ENCODE peak calls at places on chromosomes 12 and 14, in four cellular contexts. One of them, this sample, is unnamed.

GRCh38 chr12:22856120-22856699 is 231.2 kb downstream of the ETNK1 start:
- DNase-seq in AG09309: peak
- DNase-seq in stomach: no peak
- DNase-seq in CD4-positive, alpha-beta memory T cell: no peak
- DNase-seq in this sample: peak

GRCh38 chr14:89544636-89545301 is 127.7 kb upstream of the FOXN3 start:
- DNase-seq in AG09309: no peak
- DNase-seq in stomach: no peak
- DNase-seq in CD4-positive, alpha-beta memory T cell: no peak
- DNase-seq in this sample: no peak

GRCh38 chr12:12442548-12443071 is 85.7 kb downstream of the BORCS5 start:
- DNase-seq in AG09309: no peak
- DNase-seq in stomach: no peak
- DNase-seq in CD4-positive, alpha-beta memory T cell: no peak
- DNase-seq in this sample: peak

GRCh38 chr14:98136420-98136819 is 1135.6 kb downstream of the BCL11B start:
- DNase-seq in AG09309: no peak
- DNase-seq in stomach: no peak
- DNase-seq in CD4-positive, alpha-beta memory T cell: no peak
- DNase-seq in this sample: no peak

GRCh38 chr14:74085047-74085637 is 386 bp downstream of the LIN52 start:
- DNase-seq in AG09309: no peak
- DNase-seq in stomach: no peak
- DNase-seq in CD4-positive, alpha-beta memory T cell: no peak
- DNase-seq in this sample: no peak

GRCh38 chr12:75361408-75361807 is 26.9 kb downstream of the GLIPR1L1 start:
- DNase-seq in AG09309: no peak
- DNase-seq in stomach: no peak
- DNase-seq in CD4-positive, alpha-beta memory T cell: no peak
- DNase-seq in this sample: no peak

GRCh38 chr14:92105073-92105844 is 1.1 kb downstream of the ATXN3 start:
- DNase-seq in AG09309: no peak
- DNase-seq in stomach: no peak
- DNase-seq in CD4-positive, alpha-beta memory T cell: no peak
- DNase-seq in this sample: peak

GRCh38 chr14:86462193-86462592 is 932.2 kb downstream of the FLRT2 start:
- DNase-seq in AG09309: no peak
- DNase-seq in stomach: no peak
- DNase-seq in CD4-positive, alpha-beta memory T cell: peak
- DNase-seq in this sample: no peak

GRCh38 chr12:1613860-1614259 is 15.2 kb upstream of the WNT5B start:
- DNase-seq in AG09309: no peak
- DNase-seq in stomach: no peak
- DNase-seq in CD4-positive, alpha-beta memory T cell: no peak
- DNase-seq in this sample: no peak

GRCh38 chr12:62291888-62292760 is 31.9 kb downstream of the USP15 start:
- DNase-seq in AG09309: no peak
- DNase-seq in stomach: no peak
- DNase-seq in CD4-positive, alpha-beta memory T cell: no peak
- DNase-seq in this sample: no peak

GRCh38 chr12:39095636-39096330 is 190.4 kb upstream of the CPNE8 start:
- DNase-seq in AG09309: no peak
- DNase-seq in stomach: no peak
- DNase-seq in CD4-positive, alpha-beta memory T cell: no peak
- DNase-seq in this sample: no peak

GRCh38 chr14:55641954-55642353 is 61.9 kb downstream of the KTN1 start:
- DNase-seq in AG09309: no peak
- DNase-seq in stomach: no peak
- DNase-seq in CD4-positive, alpha-beta memory T cell: no peak
- DNase-seq in this sample: no peak

GRCh38 chr12:29744365-29744764 is 39.4 kb downstream of the TMTC1 start:
- DNase-seq in AG09309: no peak
- DNase-seq in stomach: no peak
- DNase-seq in CD4-positive, alpha-beta memory T cell: no peak
- DNase-seq in this sample: no peak

GRCh38 chr12:10641735-10642500 is 28.5 kb upstream of the MAGOHB start:
- DNase-seq in AG09309: no peak
- DNase-seq in stomach: no peak
- DNase-seq in CD4-positive, alpha-beta memory T cell: no peak
- DNase-seq in this sample: peak

GRCh38 chr12:117114784-117115183 is 15.6 kb upstream of the TESC start:
- DNase-seq in AG09309: no peak
- DNase-seq in stomach: peak
- DNase-seq in CD4-positive, alpha-beta memory T cell: no peak
- DNase-seq in this sample: no peak
- H3K4me3 ChIP-seq in AG09309: no peak
- H3K4me3 ChIP-seq in stomach: no peak
- H3K4me3 ChIP-seq in CD4-positive, alpha-beta memory T cell: no peak
- H3K4me3 ChIP-seq in this sample: no peak

GRCh38 chr12:27191531-27191930 is 52.6 kb upstream of the STK38L start:
- DNase-seq in AG09309: no peak
- DNase-seq in stomach: no peak
- DNase-seq in CD4-positive, alpha-beta memory T cell: no peak
- DNase-seq in this sample: no peak
- H3K4me3 ChIP-seq in AG09309: no peak
- H3K4me3 ChIP-seq in stomach: no peak
- H3K4me3 ChIP-seq in CD4-positive, alpha-beta memory T cell: no peak
- H3K4me3 ChIP-seq in this sample: no peak

GRCh38 chr14:106845286-106846087 is 1319.1 kb downstream of the TMEM121 start:
- DNase-seq in AG09309: no peak
- DNase-seq in stomach: peak
- DNase-seq in CD4-positive, alpha-beta memory T cell: peak
- DNase-seq in this sample: no peak

GRCh38 chr14:106843376-106843775 is 1317.0 kb downstream of the TMEM121 start:
- DNase-seq in AG09309: no peak
- DNase-seq in stomach: no peak
- DNase-seq in CD4-positive, alpha-beta memory T cell: peak
- DNase-seq in this sample: no peak

GRCh38 chr14:106843951-106844483 is 1317.6 kb downstream of the TMEM121 start:
- DNase-seq in AG09309: no peak
- DNase-seq in stomach: peak
- DNase-seq in CD4-positive, alpha-beta memory T cell: peak
- DNase-seq in this sample: no peak

GRCh38 chr14:106846218-106846617 is 1319.8 kb downstream of the TMEM121 start:
- DNase-seq in AG09309: no peak
- DNase-seq in stomach: no peak
- DNase-seq in CD4-positive, alpha-beta memory T cell: no peak
- DNase-seq in this sample: no peak

GRCh38 chr14:106844608-106845285 is 1318.4 kb downstream of the TMEM121 start:
- DNase-seq in AG09309: no peak
- DNase-seq in stomach: peak
- DNase-seq in CD4-positive, alpha-beta memory T cell: peak
- DNase-seq in this sample: no peak
- H3K4me3 ChIP-seq in AG09309: peak
- H3K4me3 ChIP-seq in stomach: peak
- H3K4me3 ChIP-seq in CD4-positive, alpha-beta memory T cell: peak
- H3K4me3 ChIP-seq in this sample: no peak

GRCh38 chr14:93996130-93996695 is 888 bp upstream of the CCDC197 start:
- DNase-seq in AG09309: no peak
- DNase-seq in stomach: no peak
- DNase-seq in CD4-positive, alpha-beta memory T cell: no peak
- DNase-seq in this sample: no peak
- H3K4me3 ChIP-seq in AG09309: no peak
- H3K4me3 ChIP-seq in stomach: no peak
- H3K4me3 ChIP-seq in CD4-positive, alpha-beta memory T cell: no peak
- H3K4me3 ChIP-seq in this sample: no peak

DNA sequence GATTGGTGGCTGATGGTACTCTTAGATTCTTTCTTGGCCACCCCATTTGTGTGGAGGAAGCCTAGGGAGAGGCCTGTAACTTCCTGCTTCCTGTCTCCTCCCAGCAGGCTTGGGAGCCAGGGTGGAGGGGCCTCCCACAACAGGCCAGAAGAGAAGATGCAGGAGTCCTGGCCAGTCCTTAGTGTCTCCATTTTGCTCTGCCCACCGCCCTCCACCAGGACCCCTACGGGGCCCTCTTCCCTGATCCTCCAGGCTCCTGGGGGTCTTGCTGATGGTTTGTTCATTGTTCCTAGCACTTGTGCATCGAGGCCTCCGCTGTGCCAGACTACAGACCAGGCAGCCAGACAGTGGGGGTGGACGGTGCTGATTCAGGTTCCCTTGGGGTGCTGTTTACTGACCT is 6.8 kb downstream of the TSPAN9 start:
- DNase-seq in AG09309: no peak
- DNase-seq in stomach: no peak
- DNase-seq in CD4-positive, alpha-beta memory T cell: no peak
- DNase-seq in this sample: no peak
- H3K4me3 ChIP-seq in AG09309: no peak
- H3K4me3 ChIP-seq in stomach: no peak
- H3K4me3 ChIP-seq in CD4-positive, alpha-beta memory T cell: no peak
- H3K4me3 ChIP-seq in this sample: no peak

GRCh38 chr14:104291123-104292000 is 153.0 kb downstream of the KIF26A start:
- DNase-seq in AG09309: no peak
- DNase-seq in stomach: no peak
- DNase-seq in CD4-positive, alpha-beta memory T cell: no peak
- DNase-seq in this sample: no peak
- H3K4me3 ChIP-seq in AG09309: no peak
- H3K4me3 ChIP-seq in stomach: no peak
- H3K4me3 ChIP-seq in CD4-positive, alpha-beta memory T cell: no peak
- H3K4me3 ChIP-seq in this sample: no peak

This sample was measured in skeletal muscle cell.